ENCODE peak calls at places on chromosomes 12 and 14, in nine cellular contexts. One of them, this sample, is unnamed.

GRCh38 chr12:43210437-43211197 is 341.4 kb downstream of the ADAMTS20 start:
- DNase-seq in Caki2: no peak
- DNase-seq in left cardiac atrium: no peak
- DNase-seq in NCI-H2171 treated with DMSO at 0.1 percent for 48 hours: no peak
- DNase-seq in GM04504: no peak
- DNase-seq in PC-3: peak; percentile 31
- DNase-seq in GM12891: peak; percentile 7
- DNase-seq in T follicular helper cell: no peak
- DNase-seq in stimulated activated CD4-positive, alpha-beta T cell treated with anti-CD3 and anti-CD28 coated beads, Interleukin-12 subunit alpha, Interleukin-12 subunit beta, amount 100 ng/mL, for 4 hours: no peak
- DNase-seq in this sample: no peak

GRCh38 chr14:78764645-78765044 is 594.5 kb downstream of the NRXN3 start:
- DNase-seq in Caki2: no peak
- DNase-seq in left cardiac atrium: no peak
- DNase-seq in NCI-H2171 treated with DMSO at 0.1 percent for 48 hours: no peak
- DNase-seq in GM04504: no peak
- DNase-seq in PC-3: no peak
- DNase-seq in GM12891: no peak
- DNase-seq in T follicular helper cell: no peak
- DNase-seq in stimulated activated CD4-positive, alpha-beta T cell treated with anti-CD3 and anti-CD28 coated beads, Interleukin-12 subunit alpha, Interleukin-12 subunit beta, amount 100 ng/mL, for 4 hours: no peak
- DNase-seq in this sample: no peak

GRCh38 chr12:27343255-27344000 is 10.8 kb downstream of the BMAL2 start:
- DNase-seq in Caki2: peak; percentile 89
- DNase-seq in left cardiac atrium: no peak
- DNase-seq in NCI-H2171 treated with DMSO at 0.1 percent for 48 hours: no peak
- DNase-seq in GM04504: peak; percentile 49
- DNase-seq in PC-3: peak; percentile 99
- DNase-seq in GM12891: no peak
- DNase-seq in T follicular helper cell: no peak
- DNase-seq in stimulated activated CD4-positive, alpha-beta T cell treated with anti-CD3 and anti-CD28 coated beads, Interleukin-12 subunit alpha, Interleukin-12 subunit beta, amount 100 ng/mL, for 4 hours: no peak
- DNase-seq in this sample: no peak

GRCh38 chr12:1220127-1221092 is 229.4 kb downstream of the ERC1 start:
- DNase-seq in Caki2: no peak
- DNase-seq in left cardiac atrium: no peak
- DNase-seq in NCI-H2171 treated with DMSO at 0.1 percent for 48 hours: peak; percentile 40
- DNase-seq in GM04504: no peak
- DNase-seq in PC-3: peak; percentile 73
- DNase-seq in GM12891: no peak
- DNase-seq in T follicular helper cell: no peak
- DNase-seq in stimulated activated CD4-positive, alpha-beta T cell treated with anti-CD3 and anti-CD28 coated beads, Interleukin-12 subunit alpha, Interleukin-12 subunit beta, amount 100 ng/mL, for 4 hours: no peak
- DNase-seq in this sample: no peak

GRCh38 chr12:53320352-53321195 is 836 bp downstream of the AAAS start:
- DNase-seq in Caki2: no peak
- DNase-seq in left cardiac atrium: no peak
- DNase-seq in NCI-H2171 treated with DMSO at 0.1 percent for 48 hours: no peak
- DNase-seq in GM04504: no peak
- DNase-seq in PC-3: no peak
- DNase-seq in GM12891: no peak
- DNase-seq in T follicular helper cell: no peak
- DNase-seq in stimulated activated CD4-positive, alpha-beta T cell treated with anti-CD3 and anti-CD28 coated beads, Interleukin-12 subunit alpha, Interleukin-12 subunit beta, amount 100 ng/mL, for 4 hours: no peak
- DNase-seq in this sample: no peak

GRCh38 chr12:111180830-111181726 is 187.8 kb downstream of the PHETA1 start:
- DNase-seq in Caki2: no peak
- DNase-seq in left cardiac atrium: peak; percentile 68
- DNase-seq in NCI-H2171 treated with DMSO at 0.1 percent for 48 hours: peak; percentile 95
- DNase-seq in GM04504: peak; percentile 9
- DNase-seq in PC-3: no peak
- DNase-seq in GM12891: no peak
- DNase-seq in T follicular helper cell: no peak
- DNase-seq in stimulated activated CD4-positive, alpha-beta T cell treated with anti-CD3 and anti-CD28 coated beads, Interleukin-12 subunit alpha, Interleukin-12 subunit beta, amount 100 ng/mL, for 4 hours: no peak
- DNase-seq in this sample: no peak

GRCh38 chr12:122323311-122324019 is 57.2 kb upstream of the VPS33A start:
- DNase-seq in Caki2: no peak
- DNase-seq in left cardiac atrium: no peak
- DNase-seq in NCI-H2171 treated with DMSO at 0.1 percent for 48 hours: no peak
- DNase-seq in GM04504: no peak
- DNase-seq in PC-3: no peak
- DNase-seq in GM12891: no peak
- DNase-seq in T follicular helper cell: no peak
- DNase-seq in stimulated activated CD4-positive, alpha-beta T cell treated with anti-CD3 and anti-CD28 coated beads, Interleukin-12 subunit alpha, Interleukin-12 subunit beta, amount 100 ng/mL, for 4 hours: no peak
- DNase-seq in this sample: peak; percentile 11

GRCh38 chr14:22200977-22201605 is 387.9 kb downstream of the DAD1 start:
- DNase-seq in Caki2: peak; percentile 60
- DNase-seq in left cardiac atrium: no peak
- DNase-seq in NCI-H2171 treated with DMSO at 0.1 percent for 48 hours: peak; percentile 79
- DNase-seq in GM04504: no peak
- DNase-seq in PC-3: peak; percentile 81
- DNase-seq in GM12891: no peak
- DNase-seq in T follicular helper cell: peak; percentile 3
- DNase-seq in stimulated activated CD4-positive, alpha-beta T cell treated with anti-CD3 and anti-CD28 coated beads, Interleukin-12 subunit alpha, Interleukin-12 subunit beta, amount 100 ng/mL, for 4 hours: no peak
- DNase-seq in this sample: no peak